ENCODE peak calls at places on chromosomes 12 and 14, in five cellular contexts. Z is kidney glomerular epithelial cell, X is Ammon's horn, T is LNCaP clone FGC, S is sciatic nerve. M is an unnamed sample.

GRCh38 chr14:45434221-45434620 is 181.2 kb upstream of the MIS18BP1 start:
- DNase-seq in Z (no peak), X (no peak), T (no peak), S (no peak), M (no peak)

GRCh38 chr14:69288001-69288771 is 28.2 kb downstream of the GALNT16 start:
- DNase-seq in Z (no peak), X (peak), T (peak), S (peak), M (peak)

GRCh38 chr12:27462151-27462694 is 15.7 kb downstream of the SMCO2 start:
- DNase-seq in Z (peak), X (no peak), T (no peak), S (no peak), M (peak)

GRCh38 chr14:78401866-78402265 is 231.7 kb downstream of the NRXN3 start:
- DNase-seq in Z (peak), X (no peak), T (no peak), S (no peak), M (peak)

GRCh38 chr12:12282761-12283160 is 15.9 kb upstream of the LRP6 start:
- DNase-seq in Z (peak), X (no peak), T (no peak), S (no peak), M (peak)

GRCh38 chr12:90253674-90254181 is 545.1 kb upstream of the ATP2B1 start:
- DNase-seq in Z (peak), X (peak), T (no peak), S (peak), M (peak)

GRCh38 chr12:48938805-48939204 is 13.5 kb upstream of the FKBP11 start:
- DNase-seq in Z (no peak), X (no peak), T (no peak), S (no peak), M (no peak)

GRCh38 chr12:94202245-94203180 is 54.1 kb downstream of the PLXNC1 start:
- DNase-seq in Z (no peak), X (no peak), T (no peak), S (no peak), M (no peak)

GRCh38 chr14:91744068-91744480 is 12.2 kb upstream of the CATSPERB start:
- DNase-seq in Z (no peak), X (no peak), T (peak), S (no peak), M (peak)

GRCh38 chr12:2924019-2924418 is 33.3 kb downstream of the TULP3 start:
- DNase-seq in Z (no peak), X (no peak), T (no peak), S (no peak), M (no peak)

GRCh38 chr12:118371354-118372282 is 1.1 kb downstream of the TAOK3 start:
- DNase-seq in Z (no peak), X (no peak), T (no peak), S (no peak), M (no peak)

GRCh38 chr12:49550853-49551252 is 12.0 kb downstream of the KCNH3 start:
- DNase-seq in Z (no peak), X (no peak), T (no peak), S (no peak), M (no peak)

GRCh38 chr14:68297871-68298468 is 478.4 kb downstream of the RAD51B start:
- DNase-seq in Z (no peak), X (peak), T (no peak), S (no peak), M (peak)

GRCh38 chr14:100330396-100330931 is 7.3 kb downstream of the SLC25A47 start:
- DNase-seq in Z (no peak), X (no peak), T (no peak), S (no peak), M (no peak)

GRCh38 chr14:49249022-49249421 is 337.2 kb downstream of the RPS29 start:
- DNase-seq in Z (no peak), X (no peak), T (no peak), S (no peak), M (peak)

GRCh38 chr14:91737619-91738018 is 5.7 kb upstream of the CATSPERB start:
- DNase-seq in Z (no peak), X (no peak), T (no peak), S (no peak), M (peak)

GRCh38 chr12:58414398-58414871 is 473.1 kb downstream of the ATP23 start:
- DNase-seq in Z (no peak), X (no peak), T (no peak), S (no peak), M (peak)

GRCh38 chr12:125544979-125545378 is 479.7 kb downstream of the AACS start:
- DNase-seq in Z (no peak), X (no peak), T (no peak), S (no peak), M (no peak)

GRCh38 chr12:76595056-76595455 is 35.5 kb upstream of the OSBPL8 start:
- DNase-seq in Z (no peak), X (no peak), T (no peak), S (no peak), M (no peak)

GRCh38 chr12:58930770-58931324 is 10.5 kb upstream of the LRIG3 start:
- DNase-seq in Z (no peak), X (no peak), T (no peak), S (no peak), M (no peak)

GRCh38 chr14:105026789-105027563 is 6.1 kb upstream of the CDCA4 start:
- DNase-seq in Z (no peak), X (no peak), T (peak), S (no peak), M (peak)

GRCh38 chr12:76158518-76159321 is 74.2 kb upstream of the NAP1L1 start:
- DNase-seq in Z (peak), X (peak), T (no peak), S (no peak), M (peak)

GRCh38 chr14:71536015-71536535 is 396.2 kb upstream of the RGS6 start:
- DNase-seq in Z (no peak), X (no peak), T (no peak), S (no peak), M (no peak)

GRCh38 chr12:62006076-62006732 is 254.0 kb upstream of the USP15 start:
- DNase-seq in Z (peak), X (peak), T (peak), S (no peak), M (peak)

GRCh38 chr14:27253946-27254345 is 656.1 kb upstream of the NOVA1 start:
- DNase-seq in Z (peak), X (no peak), T (no peak), S (no peak), M (no peak)

GRCh38 chr12:57491393-57492280 is 3.8 kb downstream of the MARS1 start:
- DNase-seq in Z (no peak), X (peak), T (no peak), S (no peak), M (no peak)

GRCh38 chr12:78540621-78541336 is 323.8 kb upstream of the SYT1 start:
- DNase-seq in Z (no peak), X (peak), T (no peak), S (no peak), M (no peak)

GRCh38 chr12:68572650-68573049 is 38.0 kb upstream of the RAP1B start:
- DNase-seq in Z (no peak), X (no peak), T (no peak), S (no peak), M (no peak)

GRCh38 chr12:123076604-123077297 is 74.1 kb downstream of the PITPNM2 start:
- DNase-seq in Z (no peak), X (no peak), T (no peak), S (no peak), M (no peak)

GRCh38 chr12:14886271-14886670 is 617 bp upstream of the MGP start:
- DNase-seq in Z (no peak), X (no peak), T (no peak), S (no peak), M (no peak)

GRCh38 chr12:53481957-53482586 is 17.2 kb downstream of the MAP3K12 start:
- DNase-seq in Z (no peak), X (no peak), T (no peak), S (peak), M (no peak)

GRCh38 chr14:92456215-92457017 is 57.2 kb upstream of the RIN3 start:
- DNase-seq in Z (peak), X (peak), T (peak), S (no peak), M (peak)

GRCh38 chr12:88993655-88994054 is 358.6 kb downstream of the DUSP6 start:
- DNase-seq in Z (peak), X (peak), T (peak), S (no peak), M (peak)